ENCODE peak calls at places on chromosomes 6 and 20, in nine cellular contexts. One of them, this sample, is unnamed.

GRCh38 chr6:131460603-131460995 is 112.4 kb upstream of the ARG1 start:
- DNase-seq in uterus: no peak
- DNase-seq in fibroblast of pulmonary artery: no peak
- DNase-seq in GM06990: no peak
- DNase-seq in CD8-positive, alpha-beta T cell: no peak
- DNase-seq in cardiac fibroblast: no peak
- DNase-seq in MM.1S: no peak
- DNase-seq in body of pancreas: no peak
- DNase-seq in PC-3: no peak
- DNase-seq in this sample: no peak

GRCh38 chr20:11266571-11266970 is 592.8 kb upstream of the JAG1 start:
- DNase-seq in uterus: no peak
- DNase-seq in fibroblast of pulmonary artery: no peak
- DNase-seq in GM06990: no peak
- DNase-seq in CD8-positive, alpha-beta T cell: no peak
- DNase-seq in cardiac fibroblast: peak
- DNase-seq in MM.1S: no peak
- DNase-seq in body of pancreas: no peak
- DNase-seq in PC-3: peak
- DNase-seq in this sample: no peak

GRCh38 chr6:3635482-3635881 is 116.0 kb downstream of the PXDC1 start:
- DNase-seq in uterus: no peak
- DNase-seq in fibroblast of pulmonary artery: no peak
- DNase-seq in GM06990: no peak
- DNase-seq in CD8-positive, alpha-beta T cell: no peak
- DNase-seq in cardiac fibroblast: no peak
- DNase-seq in MM.1S: no peak
- DNase-seq in body of pancreas: no peak
- DNase-seq in PC-3: no peak
- DNase-seq in this sample: no peak

GRCh38 chr20:7893019-7893730 is 47.1 kb downstream of the HAO1 start:
- DNase-seq in uterus: no peak
- DNase-seq in fibroblast of pulmonary artery: peak
- DNase-seq in GM06990: no peak
- DNase-seq in CD8-positive, alpha-beta T cell: no peak
- DNase-seq in cardiac fibroblast: peak
- DNase-seq in MM.1S: no peak
- DNase-seq in body of pancreas: no peak
- DNase-seq in PC-3: peak
- DNase-seq in this sample: no peak

GRCh38 chr6:106745396-106745795 is 116.0 kb downstream of the QRSL1 start:
- DNase-seq in uterus: no peak
- DNase-seq in fibroblast of pulmonary artery: no peak
- DNase-seq in GM06990: no peak
- DNase-seq in CD8-positive, alpha-beta T cell: no peak
- DNase-seq in cardiac fibroblast: no peak
- DNase-seq in MM.1S: no peak
- DNase-seq in body of pancreas: no peak
- DNase-seq in PC-3: no peak
- DNase-seq in this sample: no peak

GRCh38 chr6:12941422-12941821 is 224.9 kb downstream of the PHACTR1 start:
- DNase-seq in uterus: no peak
- DNase-seq in fibroblast of pulmonary artery: peak
- DNase-seq in GM06990: no peak
- DNase-seq in CD8-positive, alpha-beta T cell: no peak
- DNase-seq in cardiac fibroblast: no peak
- DNase-seq in MM.1S: no peak
- DNase-seq in body of pancreas: no peak
- DNase-seq in PC-3: no peak
- DNase-seq in this sample: peak

GRCh38 chr20:57837208-57838035 is 127.6 kb upstream of the PMEPA1 start:
- DNase-seq in uterus: no peak
- DNase-seq in fibroblast of pulmonary artery: no peak
- DNase-seq in GM06990: no peak
- DNase-seq in CD8-positive, alpha-beta T cell: no peak
- DNase-seq in cardiac fibroblast: no peak
- DNase-seq in MM.1S: no peak
- DNase-seq in body of pancreas: no peak
- DNase-seq in PC-3: no peak
- DNase-seq in this sample: no peak

GRCh38 chr6:17167327-17167979 is 65.6 kb downstream of the STMND1 start:
- DNase-seq in uterus: no peak
- DNase-seq in fibroblast of pulmonary artery: peak
- DNase-seq in GM06990: no peak
- DNase-seq in CD8-positive, alpha-beta T cell: no peak
- DNase-seq in cardiac fibroblast: peak
- DNase-seq in MM.1S: no peak
- DNase-seq in body of pancreas: peak
- DNase-seq in PC-3: peak
- DNase-seq in this sample: peak

GRCh38 chr6:19478992-19479391 is 358.2 kb upstream of the ID4 start:
- DNase-seq in uterus: no peak
- DNase-seq in fibroblast of pulmonary artery: peak
- DNase-seq in GM06990: no peak
- DNase-seq in CD8-positive, alpha-beta T cell: no peak
- DNase-seq in cardiac fibroblast: peak
- DNase-seq in MM.1S: no peak
- DNase-seq in body of pancreas: no peak
- DNase-seq in PC-3: peak
- DNase-seq in this sample: peak

GRCh38 chr20:57213291-57213690 is 53.1 kb downstream of the BMP7 start:
- DNase-seq in uterus: no peak
- DNase-seq in fibroblast of pulmonary artery: no peak
- DNase-seq in GM06990: no peak
- DNase-seq in CD8-positive, alpha-beta T cell: no peak
- DNase-seq in cardiac fibroblast: no peak
- DNase-seq in MM.1S: no peak
- DNase-seq in body of pancreas: no peak
- DNase-seq in PC-3: no peak
- DNase-seq in this sample: no peak

GRCh38 chr6:31729979-31730630 is 1.0 kb upstream of the DDAH2 start:
- DNase-seq in uterus: peak
- DNase-seq in fibroblast of pulmonary artery: peak
- DNase-seq in GM06990: peak
- DNase-seq in CD8-positive, alpha-beta T cell: peak
- DNase-seq in cardiac fibroblast: peak
- DNase-seq in MM.1S: peak
- DNase-seq in body of pancreas: peak
- DNase-seq in PC-3: peak
- DNase-seq in this sample: peak
- TF ChIP-seq CTCF in uterus: no peak
- TF ChIP-seq CTCF in fibroblast of pulmonary artery: no peak
- TF ChIP-seq CTCF in GM06990: no peak
- TF ChIP-seq CTCF in CD8-positive, alpha-beta T cell: no peak
- TF ChIP-seq CTCF in cardiac fibroblast: no peak
- TF ChIP-seq CTCF in MM.1S: no peak
- TF ChIP-seq CTCF in body of pancreas: no peak
- TF ChIP-seq CTCF in PC-3: no peak
- TF ChIP-seq CTCF in this sample: no peak

GRCh38 chr6:41545703-41546474 is at the start of gene FOXP4:
- DNase-seq in uterus: peak
- DNase-seq in fibroblast of pulmonary artery: peak
- DNase-seq in GM06990: peak
- DNase-seq in CD8-positive, alpha-beta T cell: peak
- DNase-seq in cardiac fibroblast: peak
- DNase-seq in MM.1S: peak
- DNase-seq in body of pancreas: peak
- DNase-seq in PC-3: peak
- DNase-seq in this sample: peak

GRCh38 chr6:41545174-41545702 is 943 bp upstream of the FOXP4 start:
- DNase-seq in uterus: no peak
- DNase-seq in fibroblast of pulmonary artery: no peak
- DNase-seq in GM06990: no peak
- DNase-seq in CD8-positive, alpha-beta T cell: no peak
- DNase-seq in cardiac fibroblast: no peak
- DNase-seq in MM.1S: no peak
- DNase-seq in body of pancreas: no peak
- DNase-seq in PC-3: no peak
- DNase-seq in this sample: no peak

GRCh38 chr6:41541364-41541763 is 4.8 kb upstream of the FOXP4 start:
- DNase-seq in uterus: no peak
- DNase-seq in fibroblast of pulmonary artery: no peak
- DNase-seq in GM06990: no peak
- DNase-seq in CD8-positive, alpha-beta T cell: no peak
- DNase-seq in cardiac fibroblast: no peak
- DNase-seq in MM.1S: no peak
- DNase-seq in body of pancreas: no peak
- DNase-seq in PC-3: no peak
- DNase-seq in this sample: no peak

GRCh38 chr6:41546475-41546865 is 289 bp downstream of the FOXP4 start:
- DNase-seq in uterus: no peak
- DNase-seq in fibroblast of pulmonary artery: no peak
- DNase-seq in GM06990: no peak
- DNase-seq in CD8-positive, alpha-beta T cell: peak
- DNase-seq in cardiac fibroblast: peak
- DNase-seq in MM.1S: peak
- DNase-seq in body of pancreas: no peak
- DNase-seq in PC-3: peak
- DNase-seq in this sample: peak

GRCh38 chr6:41543087-41543486 is 3.1 kb upstream of the FOXP4 start:
- DNase-seq in uterus: no peak
- DNase-seq in fibroblast of pulmonary artery: no peak
- DNase-seq in GM06990: no peak
- DNase-seq in CD8-positive, alpha-beta T cell: no peak
- DNase-seq in cardiac fibroblast: no peak
- DNase-seq in MM.1S: no peak
- DNase-seq in body of pancreas: no peak
- DNase-seq in PC-3: no peak
- DNase-seq in this sample: no peak
- H3K4me3 ChIP-seq in uterus: no peak
- H3K4me3 ChIP-seq in fibroblast of pulmonary artery: no peak
- H3K4me3 ChIP-seq in GM06990: no peak
- H3K4me3 ChIP-seq in CD8-positive, alpha-beta T cell: no peak
- H3K4me3 ChIP-seq in cardiac fibroblast: no peak
- H3K4me3 ChIP-seq in MM.1S: no peak
- H3K4me3 ChIP-seq in body of pancreas: no peak
- H3K4me3 ChIP-seq in PC-3: no peak
- H3K4me3 ChIP-seq in this sample: no peak

DNA sequence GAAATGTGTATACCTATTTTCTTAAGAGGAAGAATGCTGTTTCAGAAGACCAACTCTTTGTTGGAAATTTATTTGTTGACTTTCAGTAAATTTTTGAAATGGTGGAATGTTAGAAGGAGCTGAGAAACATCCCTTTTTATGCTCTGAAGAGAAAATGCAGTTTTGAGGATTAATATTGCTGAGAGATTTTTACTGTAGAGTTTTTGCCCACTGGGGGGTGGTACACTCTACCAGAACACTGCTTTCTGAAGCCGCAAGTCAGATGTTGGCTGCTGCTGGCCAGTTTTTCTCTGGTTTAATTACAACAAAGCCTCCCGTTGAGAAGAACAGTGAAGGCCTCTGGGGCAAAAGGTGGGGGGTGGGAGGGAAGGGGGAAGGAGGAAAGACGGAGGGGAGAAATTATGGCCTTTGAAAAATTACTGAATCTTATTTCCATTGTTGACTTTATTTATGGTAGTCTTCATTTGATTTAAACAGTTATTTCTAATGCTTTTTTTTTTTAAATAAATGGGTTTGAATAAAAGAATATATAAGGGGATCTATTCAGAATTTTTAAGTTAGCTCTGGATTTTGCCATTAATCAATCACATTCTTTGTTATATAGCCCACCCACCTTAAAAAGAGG is 3.0 kb downstream of the FLRT3 start:
- DNase-seq in uterus: peak
- DNase-seq in fibroblast of pulmonary artery: peak
- DNase-seq in GM06990: no peak
- DNase-seq in CD8-positive, alpha-beta T cell: no peak
- DNase-seq in cardiac fibroblast: peak
- DNase-seq in MM.1S: peak
- DNase-seq in body of pancreas: peak
- DNase-seq in PC-3: peak
- DNase-seq in this sample: peak
- TF ChIP-seq CTCF in uterus: peak
- TF ChIP-seq CTCF in fibroblast of pulmonary artery: peak
- TF ChIP-seq CTCF in GM06990: peak
- TF ChIP-seq CTCF in CD8-positive, alpha-beta T cell: no peak
- TF ChIP-seq CTCF in cardiac fibroblast: no peak
- TF ChIP-seq CTCF in MM.1S: peak
- TF ChIP-seq CTCF in body of pancreas: peak
- TF ChIP-seq CTCF in PC-3: peak
- TF ChIP-seq CTCF in this sample: peak

GRCh38 chr20:17223553-17223952 is 3.3 kb upstream of the PCSK2 start:
- DNase-seq in uterus: no peak
- DNase-seq in fibroblast of pulmonary artery: no peak
- DNase-seq in GM06990: no peak
- DNase-seq in CD8-positive, alpha-beta T cell: no peak
- DNase-seq in cardiac fibroblast: no peak
- DNase-seq in MM.1S: no peak
- DNase-seq in body of pancreas: no peak
- DNase-seq in PC-3: no peak
- DNase-seq in this sample: no peak

GRCh38 chr20:17227669-17228623 is 1.1 kb downstream of the PCSK2 start:
- DNase-seq in uterus: no peak
- DNase-seq in fibroblast of pulmonary artery: no peak
- DNase-seq in GM06990: no peak
- DNase-seq in CD8-positive, alpha-beta T cell: no peak
- DNase-seq in cardiac fibroblast: no peak
- DNase-seq in MM.1S: no peak
- DNase-seq in body of pancreas: no peak
- DNase-seq in PC-3: no peak
- DNase-seq in this sample: no peak

GRCh38 chr20:17227199-17227535 is 327 bp downstream of the PCSK2 start:
- DNase-seq in uterus: no peak
- DNase-seq in fibroblast of pulmonary artery: no peak
- DNase-seq in GM06990: no peak
- DNase-seq in CD8-positive, alpha-beta T cell: no peak
- DNase-seq in cardiac fibroblast: no peak
- DNase-seq in MM.1S: no peak
- DNase-seq in body of pancreas: no peak
- DNase-seq in PC-3: no peak
- DNase-seq in this sample: no peak

GRCh38 chr20:17226410-17227198 is at the start of gene PCSK2:
- DNase-seq in uterus: no peak
- DNase-seq in fibroblast of pulmonary artery: peak
- DNase-seq in GM06990: no peak
- DNase-seq in CD8-positive, alpha-beta T cell: no peak
- DNase-seq in cardiac fibroblast: peak
- DNase-seq in MM.1S: no peak
- DNase-seq in body of pancreas: peak
- DNase-seq in PC-3: no peak
- DNase-seq in this sample: peak

GRCh38 chr20:17225891-17226409 is 890 bp upstream of the PCSK2 start:
- DNase-seq in uterus: no peak
- DNase-seq in fibroblast of pulmonary artery: no peak
- DNase-seq in GM06990: no peak
- DNase-seq in CD8-positive, alpha-beta T cell: no peak
- DNase-seq in cardiac fibroblast: no peak
- DNase-seq in MM.1S: no peak
- DNase-seq in body of pancreas: no peak
- DNase-seq in PC-3: no peak
- DNase-seq in this sample: no peak
- H3K4me3 ChIP-seq in uterus: peak
- H3K4me3 ChIP-seq in fibroblast of pulmonary artery: peak
- H3K4me3 ChIP-seq in GM06990: no peak
- H3K4me3 ChIP-seq in CD8-positive, alpha-beta T cell: no peak
- H3K4me3 ChIP-seq in cardiac fibroblast: no peak
- H3K4me3 ChIP-seq in MM.1S: no peak
- H3K4me3 ChIP-seq in body of pancreas: peak
- H3K4me3 ChIP-seq in PC-3: no peak
- H3K4me3 ChIP-seq in this sample: peak

This sample was measured in fibroblast of mammary gland.